ENCODE peak calls at places on chromosomes 7 and 10, in ten cellular contexts. One of them, this sample, is unnamed. For H3K4me1, the result is how much of the 10 kb centered on the place peaks cover.

GRCh38 chr7:112421666-112422486 is 28.4 kb upstream of the IFRD1 start:
- DNase-seq in psoas muscle: no peak
- DNase-seq in heart left ventricle: no peak
- DNase-seq in upper lobe of right lung: no peak
- DNase-seq in aorta: no peak
- DNase-seq in breast epithelium: no peak
- DNase-seq in OCI-LY7: peak
- DNase-seq in colonic mucosa: no peak
- DNase-seq in SK-N-SH: no peak
- DNase-seq in A549: peak
- DNase-seq in this sample: no peak

GRCh38 chr10:78450239-78450638 is 416.6 kb downstream of the RPS24 start:
- DNase-seq in SK-N-SH: no peak
- DNase-seq in A549: no peak
- DNase-seq in upper lobe of right lung: no peak
- DNase-seq in breast epithelium: no peak
- DNase-seq in aorta: no peak
- DNase-seq in colonic mucosa: no peak
- DNase-seq in heart left ventricle: no peak
- DNase-seq in psoas muscle: no peak
- DNase-seq in OCI-LY7: no peak
- DNase-seq in this sample: no peak

GRCh38 chr10:62616885-62617635 is 187.5 kb upstream of the ADO start:
- DNase-seq in upper lobe of right lung: no peak
- DNase-seq in colonic mucosa: no peak
- DNase-seq in SK-N-SH: no peak
- DNase-seq in OCI-LY7: peak
- DNase-seq in aorta: no peak
- DNase-seq in psoas muscle: no peak
- DNase-seq in heart left ventricle: no peak
- DNase-seq in breast epithelium: no peak
- DNase-seq in A549: no peak
- DNase-seq in this sample: no peak

GRCh38 chr7:36019538-36019937 is 133.5 kb upstream of the EEPD1 start:
- DNase-seq in SK-N-SH: no peak
- DNase-seq in upper lobe of right lung: no peak
- DNase-seq in psoas muscle: no peak
- DNase-seq in OCI-LY7: no peak
- DNase-seq in heart left ventricle: no peak
- DNase-seq in breast epithelium: no peak
- DNase-seq in A549: no peak
- DNase-seq in colonic mucosa: no peak
- DNase-seq in aorta: no peak
- DNase-seq in this sample: no peak

GRCh38 chr7:77827999-77828398 is 29.4 kb downstream of the PHTF2 start:
- DNase-seq in aorta: no peak
- DNase-seq in SK-N-SH: no peak
- DNase-seq in heart left ventricle: no peak
- DNase-seq in colonic mucosa: no peak
- DNase-seq in breast epithelium: no peak
- DNase-seq in psoas muscle: no peak
- DNase-seq in A549: no peak
- DNase-seq in OCI-LY7: no peak
- DNase-seq in upper lobe of right lung: no peak
- DNase-seq in this sample: no peak

GRCh38 chr7:13800694-13801448 is 188.6 kb downstream of the ETV1 start:
- DNase-seq in SK-N-SH: no peak
- DNase-seq in A549: no peak
- DNase-seq in colonic mucosa: no peak
- DNase-seq in breast epithelium: no peak
- DNase-seq in OCI-LY7: no peak
- DNase-seq in upper lobe of right lung: no peak
- DNase-seq in heart left ventricle: no peak
- DNase-seq in psoas muscle: no peak
- DNase-seq in aorta: no peak
- DNase-seq in this sample: no peak

GRCh38 chr7:134639683-134640279 is 6.9 kb upstream of the BPGM start:
- DNase-seq in A549: no peak
- DNase-seq in colonic mucosa: no peak
- DNase-seq in OCI-LY7: no peak
- DNase-seq in SK-N-SH: no peak
- DNase-seq in aorta: no peak
- DNase-seq in breast epithelium: no peak
- DNase-seq in heart left ventricle: no peak
- DNase-seq in upper lobe of right lung: no peak
- DNase-seq in psoas muscle: no peak
- DNase-seq in this sample: no peak

GRCh38 chr10:62133618-62134017 is 135.0 kb downstream of the RTKN2 start:
- DNase-seq in OCI-LY7: no peak
- DNase-seq in heart left ventricle: no peak
- DNase-seq in aorta: no peak
- DNase-seq in breast epithelium: no peak
- DNase-seq in psoas muscle: no peak
- DNase-seq in colonic mucosa: no peak
- DNase-seq in A549: no peak
- DNase-seq in upper lobe of right lung: no peak
- DNase-seq in SK-N-SH: no peak
- DNase-seq in this sample: no peak

GRCh38 chr7:134718211-134718875 is 61.1 kb upstream of the CALD1 start:
- DNase-seq in aorta: no peak
- DNase-seq in A549: no peak
- DNase-seq in SK-N-SH: no peak
- DNase-seq in heart left ventricle: no peak
- DNase-seq in colonic mucosa: no peak
- DNase-seq in upper lobe of right lung: no peak
- DNase-seq in breast epithelium: no peak
- DNase-seq in OCI-LY7: no peak
- DNase-seq in psoas muscle: no peak
- DNase-seq in this sample: no peak

GRCh38 chr7:95104739-95105138 is 197.3 kb downstream of the PPP1R9A start:
- DNase-seq in A549: peak
- DNase-seq in colonic mucosa: no peak
- DNase-seq in SK-N-SH: no peak
- DNase-seq in upper lobe of right lung: no peak
- DNase-seq in psoas muscle: no peak
- DNase-seq in breast epithelium: peak
- DNase-seq in aorta: no peak
- DNase-seq in heart left ventricle: no peak
- DNase-seq in OCI-LY7: no peak
- DNase-seq in this sample: peak

GRCh38 chr10:43793714-43794113 is 145.0 kb upstream of the ZNF32 start:
- DNase-seq in colonic mucosa: no peak
- DNase-seq in upper lobe of right lung: no peak
- DNase-seq in A549: no peak
- DNase-seq in SK-N-SH: no peak
- DNase-seq in psoas muscle: no peak
- DNase-seq in OCI-LY7: no peak
- DNase-seq in breast epithelium: no peak
- DNase-seq in heart left ventricle: no peak
- DNase-seq in aorta: no peak
- DNase-seq in this sample: no peak

GRCh38 chr7:137069249-137069963 is 201.0 kb downstream of the CHRM2 start:
- DNase-seq in colonic mucosa: no peak
- DNase-seq in A549: no peak
- DNase-seq in OCI-LY7: no peak
- DNase-seq in SK-N-SH: no peak
- DNase-seq in breast epithelium: no peak
- DNase-seq in psoas muscle: no peak
- DNase-seq in heart left ventricle: no peak
- DNase-seq in aorta: no peak
- DNase-seq in upper lobe of right lung: no peak
- DNase-seq in this sample: no peak

GRCh38 chr7:137074386-137075030 is 206.1 kb downstream of the CHRM2 start:
- DNase-seq in psoas muscle: no peak
- DNase-seq in A549: no peak
- DNase-seq in OCI-LY7: no peak
- DNase-seq in SK-N-SH: no peak
- DNase-seq in heart left ventricle: no peak
- DNase-seq in upper lobe of right lung: no peak
- DNase-seq in breast epithelium: no peak
- DNase-seq in colonic mucosa: no peak
- DNase-seq in aorta: no peak
- DNase-seq in this sample: no peak

GRCh38 chr7:137078781-137079180 is 210.3 kb downstream of the CHRM2 start:
- DNase-seq in OCI-LY7: no peak
- DNase-seq in heart left ventricle: no peak
- DNase-seq in colonic mucosa: no peak
- DNase-seq in upper lobe of right lung: no peak
- DNase-seq in A549: no peak
- DNase-seq in breast epithelium: no peak
- DNase-seq in aorta: no peak
- DNase-seq in SK-N-SH: no peak
- DNase-seq in psoas muscle: no peak
- DNase-seq in this sample: no peak

DNA sequence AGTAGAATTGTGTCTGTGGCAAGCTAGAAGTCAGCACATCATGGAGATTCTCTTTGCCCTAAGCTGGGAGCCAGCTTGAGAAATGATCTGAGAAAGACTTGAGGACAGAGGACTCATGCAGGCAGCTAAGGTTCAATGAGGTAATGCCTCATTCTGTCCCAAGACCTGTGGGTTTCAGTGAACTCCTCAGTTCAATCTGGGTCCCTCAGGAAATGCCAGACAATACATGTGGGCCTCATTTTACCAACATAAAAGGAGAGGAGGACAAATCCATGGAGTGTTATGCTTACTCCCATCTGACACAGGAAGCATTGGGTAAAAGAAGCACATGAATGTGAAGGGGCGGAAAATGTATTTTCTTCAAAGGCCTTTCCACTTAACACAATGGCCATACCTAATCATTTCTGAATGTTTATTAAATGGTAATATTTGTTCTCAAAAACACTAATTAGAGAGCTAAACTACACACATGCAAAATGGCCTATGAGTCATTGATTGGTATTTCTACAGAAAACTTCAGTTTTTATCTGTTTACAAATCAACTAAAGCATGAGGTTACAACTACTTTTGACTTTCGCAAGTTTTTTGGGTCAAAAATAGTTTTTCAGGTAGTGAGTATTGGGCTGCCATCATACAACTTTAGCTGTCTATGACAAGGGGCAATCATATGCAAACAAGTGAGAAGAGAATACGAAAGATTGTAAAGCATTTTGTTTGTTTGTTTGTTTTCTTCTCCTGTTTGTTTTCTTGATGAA is 205.3 kb downstream of the CHRM2 start:
- DNase-seq in A549: no peak
- DNase-seq in heart left ventricle: no peak
- DNase-seq in SK-N-SH: no peak
- DNase-seq in colonic mucosa: no peak
- DNase-seq in upper lobe of right lung: no peak
- DNase-seq in psoas muscle: no peak
- DNase-seq in aorta: no peak
- DNase-seq in breast epithelium: no peak
- DNase-seq in OCI-LY7: no peak
- DNase-seq in this sample: no peak
- H3K27ac ChIP-seq in A549: no peak
- H3K27ac ChIP-seq in heart left ventricle: no peak
- H3K27ac ChIP-seq in SK-N-SH: no peak
- H3K27ac ChIP-seq in colonic mucosa: no peak
- H3K27ac ChIP-seq in upper lobe of right lung: no peak
- H3K27ac ChIP-seq in psoas muscle: no peak
- H3K27ac ChIP-seq in aorta: no peak
- H3K27ac ChIP-seq in breast epithelium: no peak
- H3K27ac ChIP-seq in OCI-LY7: no peak
- H3K27ac ChIP-seq in this sample: no peak

GRCh38 chr7:55539380-55539779 is 32.9 kb downstream of the VOPP1 start:
- DNase-seq in aorta: no peak
- DNase-seq in upper lobe of right lung: no peak
- DNase-seq in breast epithelium: no peak
- DNase-seq in heart left ventricle: no peak
- DNase-seq in psoas muscle: no peak
- DNase-seq in SK-N-SH: no peak
- DNase-seq in colonic mucosa: no peak
- DNase-seq in A549: no peak
- DNase-seq in OCI-LY7: no peak
- DNase-seq in this sample: no peak
- H3K4me1 ChIP-seq in aorta: under half
- H3K4me1 ChIP-seq in upper lobe of right lung: under half
- H3K4me1 ChIP-seq in breast epithelium: under half
- H3K4me1 ChIP-seq in heart left ventricle: under half
- H3K4me1 ChIP-seq in psoas muscle: half or more
- H3K4me1 ChIP-seq in SK-N-SH: under half
- H3K4me1 ChIP-seq in colonic mucosa: under half
- H3K4me1 ChIP-seq in A549: under half
- H3K4me1 ChIP-seq in OCI-LY7: half or more
- H3K4me1 ChIP-seq in this sample: under half

DNA sequence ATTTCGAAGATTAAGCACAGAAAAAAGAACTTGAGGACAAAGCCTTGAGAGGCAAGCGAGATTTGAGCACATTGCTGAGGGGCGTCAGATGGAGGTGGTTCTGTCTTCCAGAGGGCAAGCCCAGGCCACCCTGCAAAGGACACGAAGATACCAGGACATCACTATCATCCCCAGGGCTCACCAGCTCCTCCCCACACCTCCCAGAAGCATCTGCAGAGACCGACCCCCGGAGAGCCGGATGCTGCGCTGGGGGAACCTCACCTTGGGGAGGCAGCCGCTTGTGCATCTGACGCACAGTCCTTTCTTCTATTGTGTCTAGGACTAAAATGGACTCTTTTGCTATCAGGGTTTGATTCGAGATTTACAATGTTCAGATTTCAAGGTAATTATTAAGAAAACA is 259.7 kb downstream of the DNAJB6 start:
- DNase-seq in A549: no peak
- DNase-seq in breast epithelium: no peak
- DNase-seq in aorta: no peak
- DNase-seq in colonic mucosa: no peak
- DNase-seq in psoas muscle: no peak
- DNase-seq in heart left ventricle: peak
- DNase-seq in SK-N-SH: no peak
- DNase-seq in upper lobe of right lung: no peak
- DNase-seq in OCI-LY7: no peak
- DNase-seq in this sample: no peak
- H3K4me3 ChIP-seq in A549: no peak
- H3K4me3 ChIP-seq in breast epithelium: no peak
- H3K4me3 ChIP-seq in aorta: no peak
- H3K4me3 ChIP-seq in colonic mucosa: no peak
- H3K4me3 ChIP-seq in psoas muscle: no peak
- H3K4me3 ChIP-seq in heart left ventricle: no peak
- H3K4me3 ChIP-seq in SK-N-SH: no peak
- H3K4me3 ChIP-seq in upper lobe of right lung: no peak
- H3K4me3 ChIP-seq in OCI-LY7: no peak
- H3K4me3 ChIP-seq in this sample: no peak

DNA sequence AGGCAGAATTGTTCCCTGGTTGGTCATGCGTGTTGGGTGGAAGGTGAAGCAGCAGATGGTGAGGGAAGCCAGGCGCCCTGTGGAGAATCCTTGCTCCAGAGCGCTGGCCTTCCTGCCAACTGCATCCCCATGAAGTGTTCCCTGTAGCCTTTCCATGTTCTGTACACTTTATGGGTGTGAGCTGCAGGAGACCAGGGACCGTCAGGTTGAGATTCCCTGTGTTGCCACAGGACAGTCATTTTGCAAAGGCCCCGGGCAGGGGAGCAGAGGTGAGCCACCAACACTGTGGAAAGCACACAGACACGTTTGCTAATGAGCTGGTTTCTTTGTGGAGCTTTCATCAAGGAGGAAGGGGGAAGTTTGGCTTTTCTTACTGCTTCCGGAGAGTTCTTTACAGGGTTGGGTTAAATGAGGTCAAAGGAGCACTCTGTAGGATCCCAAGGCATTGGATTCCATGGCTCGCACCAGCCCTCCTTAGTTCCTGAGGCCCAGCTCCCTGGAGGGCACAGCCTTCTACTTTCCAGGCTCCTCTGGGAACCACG is 32.1 kb downstream of the TSPAN14 start:
- DNase-seq in heart left ventricle: no peak
- DNase-seq in aorta: no peak
- DNase-seq in colonic mucosa: no peak
- DNase-seq in OCI-LY7: no peak
- DNase-seq in breast epithelium: no peak
- DNase-seq in upper lobe of right lung: peak
- DNase-seq in SK-N-SH: no peak
- DNase-seq in A549: no peak
- DNase-seq in psoas muscle: no peak
- DNase-seq in this sample: no peak
- H3K27ac ChIP-seq in heart left ventricle: no peak
- H3K27ac ChIP-seq in aorta: no peak
- H3K27ac ChIP-seq in colonic mucosa: peak
- H3K27ac ChIP-seq in OCI-LY7: no peak
- H3K27ac ChIP-seq in breast epithelium: peak
- H3K27ac ChIP-seq in upper lobe of right lung: peak
- H3K27ac ChIP-seq in SK-N-SH: no peak
- H3K27ac ChIP-seq in A549: peak
- H3K27ac ChIP-seq in psoas muscle: no peak
- H3K27ac ChIP-seq in this sample: no peak